ENCODE peak calls at places on chromosomes 7 and 10, in four cellular contexts. One of them, this sample, is unnamed. For H3K9me3, the result is how much of the 10 kb centered on the place peaks cover.

GRCh38 chr10:100995171-100995570 is 4.4 kb upstream of the LZTS2 start:
- DNase-seq in body of pancreas: no peak
- DNase-seq in heart right ventricle: no peak
- DNase-seq in aorta: no peak
- DNase-seq in this sample: no peak

GRCh38 chr10:14285941-14286555 is 44.7 kb downstream of the FRMD4A start:
- DNase-seq in body of pancreas: no peak
- DNase-seq in heart right ventricle: no peak
- DNase-seq in aorta: no peak
- DNase-seq in this sample: no peak

GRCh38 chr10:29119374-29119773 is 169.5 kb upstream of the LYZL1 start:
- DNase-seq in body of pancreas: peak
- DNase-seq in heart right ventricle: no peak
- DNase-seq in aorta: no peak
- DNase-seq in this sample: peak

GRCh38 chr7:22442187-22442886 is 57.7 kb downstream of the STEAP1B start:
- DNase-seq in body of pancreas: no peak
- DNase-seq in heart right ventricle: no peak
- DNase-seq in aorta: no peak
- DNase-seq in this sample: no peak

GRCh38 chr7:135745702-135746312 is 2.8 kb downstream of the FAM180A start:
- DNase-seq in body of pancreas: peak
- DNase-seq in heart right ventricle: no peak
- DNase-seq in aorta: peak
- DNase-seq in this sample: peak

GRCh38 chr7:73844848-73845460 is 2.6 kb upstream of the METTL27 start:
- DNase-seq in body of pancreas: no peak
- DNase-seq in heart right ventricle: no peak
- DNase-seq in aorta: no peak
- DNase-seq in this sample: no peak

GRCh38 chr10:103238506-103239252 is 7.0 kb upstream of the RPEL1 start:
- DNase-seq in body of pancreas: no peak
- DNase-seq in heart right ventricle: no peak
- DNase-seq in aorta: no peak
- DNase-seq in this sample: peak

GRCh38 chr7:106326594-106327537 is 42.1 kb upstream of the NAMPT start:
- DNase-seq in body of pancreas: no peak
- DNase-seq in heart right ventricle: no peak
- DNase-seq in aorta: no peak
- DNase-seq in this sample: no peak

GRCh38 chr7:155090647-155091046 is 20.5 kb downstream of the HTR5A start:
- DNase-seq in body of pancreas: no peak
- DNase-seq in heart right ventricle: no peak
- DNase-seq in aorta: no peak
- DNase-seq in this sample: no peak

GRCh38 chr7:151060113-151060415 is 675 bp downstream of the SLC4A2 start:
- DNase-seq in body of pancreas: no peak
- DNase-seq in heart right ventricle: no peak
- DNase-seq in aorta: no peak
- DNase-seq in this sample: peak

GRCh38 chr10:132422931-132423813 is 26.2 kb downstream of the PWWP2B start:
- DNase-seq in body of pancreas: no peak
- DNase-seq in heart right ventricle: peak
- DNase-seq in aorta: no peak
- DNase-seq in this sample: no peak

GRCh38 chr7:512146-512510 is 7.5 kb downstream of the PDGFA start:
- DNase-seq in body of pancreas: no peak
- DNase-seq in heart right ventricle: peak
- DNase-seq in aorta: peak
- DNase-seq in this sample: peak

GRCh38 chr7:158396982-158397862 is 190.4 kb downstream of the PTPRN2 start:
- DNase-seq in body of pancreas: no peak
- DNase-seq in heart right ventricle: no peak
- DNase-seq in aorta: no peak
- DNase-seq in this sample: no peak

GRCh38 chr10:51699145-51699474 is 285 bp downstream of the CSTF2T start:
- DNase-seq in body of pancreas: no peak
- DNase-seq in heart right ventricle: no peak
- DNase-seq in aorta: peak
- DNase-seq in this sample: no peak

GRCh38 chr7:25091757-25092156 is 33.3 kb downstream of the CYCS start:
- DNase-seq in body of pancreas: no peak
- DNase-seq in heart right ventricle: no peak
- DNase-seq in aorta: no peak
- DNase-seq in this sample: no peak

GRCh38 chr7:133923974-133924373 is 203.2 kb upstream of the LRGUK start:
- DNase-seq in body of pancreas: no peak
- DNase-seq in heart right ventricle: no peak
- DNase-seq in aorta: no peak
- DNase-seq in this sample: no peak

GRCh38 chr10:24706479-24707118 is 17.1 kb downstream of the ARHGAP21 start:
- DNase-seq in body of pancreas: no peak
- DNase-seq in heart right ventricle: no peak
- DNase-seq in aorta: peak
- DNase-seq in this sample: peak

GRCh38 chr7:114534957-114535356 is 120.3 kb downstream of the FOXP2 start:
- DNase-seq in body of pancreas: no peak
- DNase-seq in heart right ventricle: no peak
- DNase-seq in aorta: no peak
- DNase-seq in this sample: no peak

GRCh38 chr7:2129376-2130375 is 103.1 kb downstream of the MAD1L1 start:
- DNase-seq in body of pancreas: peak
- DNase-seq in heart right ventricle: no peak
- DNase-seq in aorta: no peak
- DNase-seq in this sample: no peak

GRCh38 chr10:1084011-1084950 is 28.1 kb downstream of the WDR37 start:
- DNase-seq in body of pancreas: no peak
- DNase-seq in heart right ventricle: no peak
- DNase-seq in aorta: no peak
- DNase-seq in this sample: no peak

GRCh38 chr7:80708007-80708594 is 69.7 kb downstream of the CD36 start:
- DNase-seq in body of pancreas: no peak
- DNase-seq in heart right ventricle: no peak
- DNase-seq in aorta: no peak
- DNase-seq in this sample: no peak

GRCh38 chr10:28118985-28119628 is 120.2 kb upstream of the ODAD2 start:
- DNase-seq in body of pancreas: no peak
- DNase-seq in heart right ventricle: no peak
- DNase-seq in aorta: no peak
- DNase-seq in this sample: no peak

GRCh38 chr7:94368371-94368791 is 26.3 kb upstream of the COL1A2 start:
- DNase-seq in body of pancreas: no peak
- DNase-seq in heart right ventricle: no peak
- DNase-seq in aorta: no peak
- DNase-seq in this sample: no peak

GRCh38 chr10:9825491-9826018 is 1192.1 kb upstream of the CELF2 start:
- DNase-seq in body of pancreas: no peak
- DNase-seq in heart right ventricle: no peak
- DNase-seq in aorta: no peak
- DNase-seq in this sample: peak
- H3K9me3 ChIP-seq in body of pancreas: under half
- H3K9me3 ChIP-seq in heart right ventricle: under half
- H3K9me3 ChIP-seq in aorta: under half
- H3K9me3 ChIP-seq in this sample: under half

DNA sequence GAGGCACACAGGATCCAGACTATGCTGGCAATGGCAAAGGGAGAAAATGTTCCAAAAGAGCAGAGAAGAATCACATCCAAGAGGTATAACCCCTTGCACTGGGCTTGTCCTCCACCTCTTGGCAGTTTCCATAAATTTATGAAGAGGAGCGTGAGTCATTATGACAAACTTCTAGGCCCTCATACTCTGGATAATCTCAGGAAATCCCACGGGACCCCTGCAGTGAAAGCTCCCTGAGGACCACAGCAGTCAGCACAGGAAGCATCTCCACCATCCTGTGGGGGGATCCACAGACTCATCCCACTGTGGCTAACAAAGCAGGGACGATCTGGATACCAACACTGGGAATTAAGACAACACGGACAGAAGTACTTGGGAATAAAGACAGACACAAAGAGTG is 30.3 kb upstream of the GPAM start:
- DNase-seq in body of pancreas: no peak
- DNase-seq in heart right ventricle: no peak
- DNase-seq in aorta: no peak
- DNase-seq in this sample: no peak
- H3K9me3 ChIP-seq in body of pancreas: under half
- H3K9me3 ChIP-seq in heart right ventricle: under half
- H3K9me3 ChIP-seq in aorta: under half
- H3K9me3 ChIP-seq in this sample: under half

DNA sequence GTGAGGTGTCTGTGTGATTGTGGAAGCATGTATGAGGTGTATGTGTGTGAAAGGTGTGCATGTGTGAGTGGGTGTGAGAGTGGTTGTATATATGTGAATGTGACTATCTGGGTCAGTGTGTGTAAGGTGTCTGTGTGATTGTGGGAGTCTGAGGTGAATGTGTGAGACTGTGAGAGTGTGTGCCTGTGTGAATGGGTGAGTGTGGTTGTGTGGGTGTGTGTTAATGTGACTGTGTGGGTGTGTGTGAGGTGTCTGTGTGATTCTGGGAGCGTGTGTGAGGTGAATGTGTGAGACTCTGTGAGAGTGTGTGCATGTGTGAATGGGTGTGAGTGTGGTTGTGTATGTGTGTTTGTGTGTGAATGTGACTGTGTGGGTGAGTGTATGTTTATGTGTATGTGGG is 385.1 kb downstream of the TCERG1L start:
- DNase-seq in body of pancreas: no peak
- DNase-seq in heart right ventricle: no peak
- DNase-seq in aorta: no peak
- DNase-seq in this sample: no peak
- H3K9me3 ChIP-seq in body of pancreas: under half
- H3K9me3 ChIP-seq in heart right ventricle: under half
- H3K9me3 ChIP-seq in aorta: under half
- H3K9me3 ChIP-seq in this sample: under half

GRCh38 chr10:129922598-129923123 is 41.4 kb downstream of the EBF3 start:
- DNase-seq in body of pancreas: no peak
- DNase-seq in heart right ventricle: no peak
- DNase-seq in aorta: no peak
- DNase-seq in this sample: no peak
- H3K9me3 ChIP-seq in body of pancreas: under half
- H3K9me3 ChIP-seq in heart right ventricle: under half
- H3K9me3 ChIP-seq in aorta: under half
- H3K9me3 ChIP-seq in this sample: under half

GRCh38 chr10:10039600-10039999 is 978.1 kb upstream of the CELF2 start:
- DNase-seq in body of pancreas: no peak
- DNase-seq in heart right ventricle: no peak
- DNase-seq in aorta: no peak
- DNase-seq in this sample: no peak
- H3K9me3 ChIP-seq in body of pancreas: under half
- H3K9me3 ChIP-seq in heart right ventricle: under half
- H3K9me3 ChIP-seq in aorta: under half
- H3K9me3 ChIP-seq in this sample: under half

GRCh38 chr7:63105978-63106377 is 892.7 kb upstream of the ZNF722 start:
- DNase-seq in body of pancreas: no peak
- DNase-seq in heart right ventricle: no peak
- DNase-seq in aorta: no peak
- DNase-seq in this sample: no peak

GRCh38 chr7:63106506-63107388 is 891.9 kb upstream of the ZNF722 start:
- DNase-seq in body of pancreas: no peak
- DNase-seq in heart right ventricle: no peak
- DNase-seq in aorta: no peak
- DNase-seq in this sample: no peak

GRCh38 chr7:63104666-63105065 is 894.0 kb upstream of the ZNF722 start:
- DNase-seq in body of pancreas: no peak
- DNase-seq in heart right ventricle: no peak
- DNase-seq in aorta: no peak
- DNase-seq in this sample: no peak
- H3K9me3 ChIP-seq in body of pancreas: under half
- H3K9me3 ChIP-seq in heart right ventricle: under half
- H3K9me3 ChIP-seq in aorta: under half
- H3K9me3 ChIP-seq in this sample: under half

GRCh38 chr10:38102889-38103288 is 8.8 kb downstream of the ZNF37A start:
- DNase-seq in body of pancreas: no peak
- DNase-seq in heart right ventricle: no peak
- DNase-seq in aorta: no peak
- DNase-seq in this sample: no peak

GRCh38 chr10:38103754-38104153 is 9.6 kb downstream of the ZNF37A start:
- DNase-seq in body of pancreas: no peak
- DNase-seq in heart right ventricle: no peak
- DNase-seq in aorta: no peak
- DNase-seq in this sample: no peak
- H3K9me3 ChIP-seq in body of pancreas: under half
- H3K9me3 ChIP-seq in heart right ventricle: half or more
- H3K9me3 ChIP-seq in aorta: under half
- H3K9me3 ChIP-seq in this sample: under half

GRCh38 chr7:57415326-57415725 is 34.7 kb upstream of the ZNF716 start:
- DNase-seq in body of pancreas: no peak
- DNase-seq in heart right ventricle: no peak
- DNase-seq in aorta: no peak
- DNase-seq in this sample: no peak

GRCh38 chr7:57415730-57416129 is 34.2 kb upstream of the ZNF716 start:
- DNase-seq in body of pancreas: no peak
- DNase-seq in heart right ventricle: no peak
- DNase-seq in aorta: no peak
- DNase-seq in this sample: no peak

GRCh38 chr7:57416601-57417358 is 33.2 kb upstream of the ZNF716 start:
- DNase-seq in body of pancreas: no peak
- DNase-seq in heart right ventricle: no peak
- DNase-seq in aorta: no peak
- DNase-seq in this sample: no peak

GRCh38 chr7:57414852-57415251 is 35.1 kb upstream of the ZNF716 start:
- DNase-seq in body of pancreas: no peak
- DNase-seq in heart right ventricle: no peak
- DNase-seq in aorta: no peak
- DNase-seq in this sample: no peak

GRCh38 chr7:57417736-57418135 is 32.2 kb upstream of the ZNF716 start:
- DNase-seq in body of pancreas: no peak
- DNase-seq in heart right ventricle: no peak
- DNase-seq in aorta: no peak
- DNase-seq in this sample: no peak
- H3K9me3 ChIP-seq in body of pancreas: under half
- H3K9me3 ChIP-seq in heart right ventricle: under half
- H3K9me3 ChIP-seq in aorta: under half
- H3K9me3 ChIP-seq in this sample: under half